ENCODE peak calls at places on chromosomes 6 and 20, in four cellular contexts. K is AG04450, G is right cardiac atrium, I is aorta. A is an unnamed sample. For H3K9me3, the result is how much of the 10 kb centered on the place peaks cover.

GRCh38 chr6:56555438-56555872 is 87.2 kb downstream of the DST start:
- DNase-seq in G (peak), K (no peak), I (no peak), A (no peak)

GRCh38 chr6:22152871-22153270 is 144.0 kb downstream of the PRL start:
- DNase-seq in G (no peak), I (no peak), K (no peak), A (no peak)

GRCh38 chr6:119230160-119230559 is 119.4 kb downstream of the MAN1A1 start:
- DNase-seq in G (no peak), K (no peak), I (no peak), A (no peak)

GRCh38 chr6:94636780-94637385 is 940.5 kb upstream of the MANEA start:
- DNase-seq in K (no peak), I (no peak), G (no peak), A (no peak)

GRCh38 chr20:2914160-2914559 is 40.9 kb downstream of the PTPRA start:
- DNase-seq in K (no peak), I (no peak), G (no peak), A (no peak)

GRCh38 chr6:47715782-47716181 is 17.4 kb downstream of the ADGRF4 start:
- DNase-seq in G (no peak), I (no peak), K (no peak), A (no peak)

GRCh38 chr6:20362623-20363022 is 39.1 kb upstream of the E2F3 start:
- DNase-seq in I (no peak), K (no peak), G (no peak), A (no peak)

GRCh38 chr20:20452254-20452676 is 84.4 kb downstream of the INSM1 start:
- DNase-seq in G (peak), I (peak), K (peak), A (peak)

GRCh38 chr6:7140631-7141366 is 33.0 kb downstream of the RREB1 start:
- DNase-seq in K (no peak), I (peak), G (peak), A (peak)

GRCh38 chr6:125529061-125529460 is 220.4 kb upstream of the HEY2 start:
- DNase-seq in G (no peak), K (no peak), I (no peak), A (no peak)

GRCh38 chr6:38509713-38510112 is 130.0 kb downstream of the BTBD9 start:
- DNase-seq in K (peak), G (no peak), I (no peak), A (no peak)

GRCh38 chr6:38507173-38507572 is 132.6 kb downstream of the BTBD9 start:
- DNase-seq in G (no peak), K (no peak), I (no peak), A (no peak)

GRCh38 chr6:38508894-38509293 is 130.8 kb downstream of the BTBD9 start:
- DNase-seq in K (peak), G (no peak), I (no peak), A (no peak)

GRCh38 chr6:38510205-38510604 is 129.5 kb downstream of the BTBD9 start:
- DNase-seq in G (no peak), I (no peak), K (no peak), A (no peak)

DNA sequence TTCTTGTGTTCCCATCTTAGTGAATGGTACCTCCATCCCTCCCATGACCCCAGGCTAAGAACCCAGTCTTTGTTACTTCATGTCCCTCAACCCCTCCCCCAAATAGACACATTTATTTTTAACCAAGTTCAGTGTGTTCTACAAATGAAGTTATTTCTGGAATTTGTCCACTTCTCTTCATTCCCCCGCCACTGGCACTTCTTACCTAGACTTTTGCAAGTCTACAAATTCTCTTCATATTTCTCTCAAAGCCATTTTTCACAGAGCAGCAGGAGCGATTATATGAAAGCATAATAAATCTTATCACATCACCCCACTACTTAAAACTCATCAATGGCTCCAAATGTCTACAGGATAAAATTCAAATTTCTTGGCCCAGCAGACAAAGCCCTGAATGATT is 131.4 kb downstream of the BTBD9 start:
- DNase-seq in K (no peak), G (no peak), I (no peak), A (no peak)
- H3K4me3 ChIP-seq in K (no peak), G (no peak), I (no peak), A (no peak)

GRCh38 chr6:16802071-16802470 is 40.8 kb upstream of the ATXN1 start:
- DNase-seq in K (no peak), G (no peak), I (no peak), A (no peak)
- H3K27ac ChIP-seq in K (no peak), G (peak), I (no peak), A (peak)

GRCh38 chr6:137213331-137213740 is 5.8 kb downstream of the IFNGR1 start:
- DNase-seq in I (no peak), G (no peak), K (no peak), A (no peak)
- H3K9me3 ChIP-seq in I (under half), G (under half), K (under half), A (under half)

GRCh38 chr6:107819217-107819616 is 4.9 kb downstream of the SCML4 start:
- DNase-seq in G (no peak), I (no peak), K (no peak), A (no peak)

GRCh38 chr6:107819976-107820551 is 4.0 kb downstream of the SCML4 start:
- DNase-seq in I (no peak), G (no peak), K (no peak), A (no peak)

GRCh38 chr6:107822154-107823046 is 1.7 kb downstream of the SCML4 start:
- DNase-seq in I (no peak), G (no peak), K (no peak), A (no peak)

GRCh38 chr6:107821591-107821990 is 2.5 kb downstream of the SCML4 start:
- DNase-seq in K (no peak), G (no peak), I (no peak), A (no peak)

DNA sequence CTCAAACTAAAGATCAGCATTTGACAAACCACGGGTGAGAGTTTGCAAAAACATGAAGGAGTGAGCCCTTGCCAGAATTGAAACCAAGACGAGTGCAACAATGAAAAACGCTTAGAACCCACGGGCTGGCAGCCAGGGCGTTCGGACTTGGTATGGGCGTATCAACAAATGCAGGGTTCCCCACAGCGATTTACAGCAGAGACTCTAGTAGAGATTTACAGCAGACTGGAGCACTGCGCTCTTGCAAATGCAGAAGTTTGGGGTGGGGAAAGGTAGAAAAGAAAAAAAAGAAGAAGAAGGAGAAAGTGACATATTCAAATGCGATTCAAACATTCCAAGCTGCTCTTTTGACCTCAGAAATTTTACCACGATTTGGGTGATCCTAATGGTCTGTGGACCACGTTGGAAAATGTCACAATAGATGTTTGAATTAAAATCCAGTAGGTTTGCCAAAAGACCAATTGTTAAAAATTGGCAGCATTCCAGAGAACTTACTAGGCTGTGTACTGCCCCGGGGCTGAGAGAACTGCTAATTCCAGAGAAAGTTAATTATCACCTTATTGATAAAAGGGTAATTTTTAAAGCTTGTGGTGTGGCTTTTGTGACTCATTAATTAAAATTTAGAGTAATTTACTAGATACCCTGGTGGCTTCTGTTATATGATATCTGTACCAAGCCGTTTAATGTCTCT is 3.4 kb downstream of the SCML4 start:
- DNase-seq in I (no peak), K (no peak), G (no peak), A (no peak)
- H3K4me3 ChIP-seq in I (no peak), K (no peak), G (peak), A (peak)

DNA sequence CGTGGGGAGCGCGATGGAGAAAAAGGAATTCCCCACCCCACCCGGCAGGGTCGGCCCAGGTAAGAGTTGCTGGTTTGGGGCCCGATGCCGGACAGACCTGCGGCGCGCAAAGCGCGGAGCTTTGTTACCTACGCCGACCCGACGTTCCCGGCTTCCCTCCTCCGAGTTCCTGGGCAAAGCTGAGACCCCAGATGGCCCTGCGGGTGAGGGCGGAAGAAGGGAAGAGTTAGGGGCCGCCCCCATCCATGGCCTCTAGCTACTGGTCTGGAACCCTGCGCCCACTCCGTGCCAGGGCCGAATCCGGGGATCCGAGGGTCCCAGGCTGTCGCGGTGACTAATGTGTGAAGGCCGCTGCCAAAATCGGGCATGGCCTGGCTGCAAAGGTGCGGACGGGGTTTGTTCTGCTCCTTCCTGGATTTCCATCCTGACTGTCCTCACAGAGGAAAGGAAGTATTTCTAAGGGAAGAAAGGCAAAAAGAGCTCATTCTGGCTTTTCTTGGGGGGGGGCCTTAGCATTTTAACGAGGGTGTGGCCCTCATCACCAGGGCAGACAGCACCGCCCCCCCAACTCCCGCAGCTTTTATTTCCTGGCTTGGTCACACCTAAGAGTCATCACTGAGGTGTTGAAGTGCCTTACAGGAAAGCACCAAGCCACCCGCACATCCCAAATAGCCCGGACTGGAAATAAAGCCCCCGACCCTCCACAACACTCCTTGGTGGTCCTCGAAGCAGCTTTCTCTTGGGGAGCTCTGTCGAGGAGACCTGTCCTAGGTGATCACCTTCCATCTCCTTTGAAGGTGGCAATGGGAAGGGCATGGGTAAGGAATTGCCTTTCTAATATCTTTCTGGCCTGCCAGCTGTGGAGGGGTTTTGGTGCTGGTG is 1.1 kb downstream of the PTK7 start:
- DNase-seq in K (no peak), G (peak), I (no peak), A (no peak)
- H3K27ac ChIP-seq in K (peak), G (no peak), I (no peak), A (no peak)

GRCh38 chr6:137181876-137182653 is 8.6 kb upstream of the IL22RA2 start:
- DNase-seq in G (no peak), I (no peak), K (no peak), A (no peak)
- H3K9me3 ChIP-seq in G (under half), I (under half), K (under half), A (under half)

GRCh38 chr6:11785953-11786579 is 7.5 kb upstream of the ADTRP start:
- DNase-seq in G (no peak), I (no peak), K (no peak), A (no peak)

GRCh38 chr6:11783524-11784064 is 5.0 kb upstream of the ADTRP start:
- DNase-seq in G (no peak), K (no peak), I (no peak), A (no peak)

GRCh38 chr6:11788043-11788442 is 9.4 kb upstream of the ADTRP start:
- DNase-seq in I (no peak), G (no peak), K (no peak), A (no peak)

GRCh38 chr6:11784341-11784740 is 5.7 kb upstream of the ADTRP start:
- DNase-seq in I (no peak), K (no peak), G (no peak), A (no peak)

GRCh38 chr6:11785449-11785951 is 6.9 kb upstream of the ADTRP start:
- DNase-seq in G (no peak), I (no peak), K (no peak), A (no peak)
- H3K4me3 ChIP-seq in G (no peak), I (no peak), K (no peak), A (no peak)

DNA sequence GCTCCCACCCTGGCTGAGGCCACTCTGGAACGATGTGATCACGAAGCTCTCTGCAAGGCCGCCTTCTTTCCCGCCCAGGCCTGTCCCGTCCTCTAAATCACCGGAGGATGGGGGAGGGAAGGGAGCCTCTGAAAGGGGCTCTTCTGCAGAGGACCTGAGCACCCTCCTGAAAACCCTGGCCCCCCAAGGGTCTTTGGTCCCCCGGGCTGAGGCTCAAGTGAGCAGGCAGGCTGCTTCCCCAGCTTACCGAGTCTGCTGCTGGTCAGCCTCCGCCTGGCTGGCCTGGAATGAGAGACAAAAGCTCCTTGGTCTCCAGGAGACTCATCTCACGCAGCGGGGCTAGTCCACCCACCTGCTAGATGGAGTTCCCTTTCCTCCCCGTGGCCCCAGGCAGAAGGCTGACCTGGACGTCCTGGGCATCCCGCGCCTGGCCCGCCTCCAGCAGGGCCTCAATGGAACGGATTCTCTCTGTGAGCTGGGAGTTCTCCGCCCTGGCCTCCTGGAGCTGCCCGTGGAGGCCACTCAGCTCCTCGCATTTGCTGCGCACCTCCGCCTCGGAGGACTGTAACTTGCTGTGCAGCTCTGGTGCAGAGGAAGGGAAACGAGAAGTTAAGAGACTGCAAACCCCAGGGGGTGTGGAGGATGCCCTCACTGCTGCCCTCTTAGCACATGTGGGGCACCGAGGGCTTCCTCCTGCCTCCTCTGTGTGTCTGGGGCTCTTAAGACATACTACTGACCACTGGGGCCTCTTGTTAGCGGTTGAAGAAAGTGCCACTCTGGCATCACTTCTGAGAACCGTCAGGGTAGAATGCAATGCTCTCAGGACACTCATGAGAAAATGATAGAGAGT is 54.7 kb downstream of the RRBP1 start:
- DNase-seq in I (peak), K (no peak), G (peak), A (peak)
- H3K27ac ChIP-seq in I (no peak), K (no peak), G (no peak), A (no peak)

A was measured in psoas muscle.